ENCODE peak calls at places on chromosomes 4 and X, in five cellular contexts. F is IMR-90, Q is HepG2, T is K562, P is H1. Z is an unnamed sample.

GRCh38 chrX:18938710-18939109 is 45.2 kb downstream of the PHKA2 start:
- DNase-seq in F (peak), P (no peak), Q (no peak), T (no peak), Z (no peak)

GRCh38 chrX:10167573-10167972 is 10.8 kb downstream of the CLCN4 start:
- DNase-seq in P (no peak), F (no peak), Q (no peak), T (no peak), Z (no peak)

GRCh38 chr4:162793004-162793403 is 373.7 kb downstream of the NAF1 start:
- DNase-seq in F (no peak), T (no peak), Q (no peak), P (no peak), Z (no peak)

GRCh38 chrX:17655232-17656034 is 81.9 kb upstream of the SCML1 start:
- DNase-seq in T (no peak), F (peak), Q (no peak), P (no peak), Z (no peak)

GRCh38 chrX:53135581-53135980 is 41.6 kb downstream of the KANTR start:
- DNase-seq in Q (no peak), F (no peak), P (no peak), T (no peak), Z (no peak)

GRCh38 chr4:48813984-48814383 is 16.9 kb upstream of the OCIAD1 start:
- DNase-seq in Q (no peak), F (no peak), P (no peak), T (no peak), Z (no peak)

GRCh38 chr4:78634011-78634664 is 82.6 kb downstream of the ANXA3 start:
- DNase-seq in P (no peak), T (no peak), Q (no peak), F (no peak), Z (no peak)

GRCh38 chr4:7892212-7893019 is 47.2 kb downstream of the AFAP1 start:
- DNase-seq in Q (no peak), F (peak), P (no peak), T (no peak), Z (peak)

GRCh38 chr4:152530600-152530999 is 5.3 kb downstream of the FBXW7 start:
- DNase-seq in P (no peak), F (no peak), Q (no peak), T (no peak), Z (no peak)

GRCh38 chr4:70842761-70843435 is 3.2 kb upstream of the GRSF1 start:
- DNase-seq in T (no peak), P (no peak), F (no peak), Q (peak), Z (no peak)

GRCh38 chrX:123964155-123964554 is 2.6 kb downstream of the STAG2 start:
- DNase-seq in P (no peak), T (no peak), F (peak), Q (no peak), Z (no peak)

GRCh38 chr4:45795165-45795564 is 328.7 kb downstream of the GABRG1 start:
- DNase-seq in F (no peak), P (no peak), Q (no peak), T (no peak), Z (no peak)

GRCh38 chr4:81913427-81913878 is 441.7 kb upstream of the RASGEF1B start:
- DNase-seq in T (peak), Q (peak), F (peak), P (peak), Z (peak)

GRCh38 chr4:100682477-100683218 is 164.8 kb upstream of the EMCN start:
- DNase-seq in F (no peak), T (no peak), Q (no peak), P (no peak), Z (no peak)

GRCh38 chr4:10694151-10694825 is 9.7 kb upstream of the CLNK start:
- DNase-seq in F (peak), Q (no peak), T (no peak), P (no peak), Z (no peak)

GRCh38 chr4:137393043-137393442 is 139.3 kb downstream of the PCDH18 start:
- DNase-seq in T (no peak), P (no peak), Q (no peak), F (no peak), Z (no peak)

GRCh38 chr4:61872983-61873382 is 672.9 kb downstream of the ADGRL3 start:
- DNase-seq in Q (no peak), P (no peak), F (no peak), T (no peak), Z (no peak)

GRCh38 chr4:40232610-40233009 is 35.8 kb downstream of the RHOH start:
- DNase-seq in F (no peak), Q (no peak), T (no peak), P (no peak), Z (no peak)

GRCh38 chrX:86887341-86887740 is 630.3 kb upstream of the KLHL4 start:
- DNase-seq in P (no peak), F (no peak), Q (no peak), T (no peak), Z (no peak)

GRCh38 chrX:129115104-129115503 is 408.2 kb downstream of the SMARCA1 start:
- DNase-seq in Q (peak), T (peak), P (no peak), F (peak), Z (peak)

GRCh38 chr4:48223633-48224295 is 45.9 kb downstream of the TEC start:
- DNase-seq in F (peak), P (no peak), T (no peak), Q (no peak), Z (no peak)

DNA sequence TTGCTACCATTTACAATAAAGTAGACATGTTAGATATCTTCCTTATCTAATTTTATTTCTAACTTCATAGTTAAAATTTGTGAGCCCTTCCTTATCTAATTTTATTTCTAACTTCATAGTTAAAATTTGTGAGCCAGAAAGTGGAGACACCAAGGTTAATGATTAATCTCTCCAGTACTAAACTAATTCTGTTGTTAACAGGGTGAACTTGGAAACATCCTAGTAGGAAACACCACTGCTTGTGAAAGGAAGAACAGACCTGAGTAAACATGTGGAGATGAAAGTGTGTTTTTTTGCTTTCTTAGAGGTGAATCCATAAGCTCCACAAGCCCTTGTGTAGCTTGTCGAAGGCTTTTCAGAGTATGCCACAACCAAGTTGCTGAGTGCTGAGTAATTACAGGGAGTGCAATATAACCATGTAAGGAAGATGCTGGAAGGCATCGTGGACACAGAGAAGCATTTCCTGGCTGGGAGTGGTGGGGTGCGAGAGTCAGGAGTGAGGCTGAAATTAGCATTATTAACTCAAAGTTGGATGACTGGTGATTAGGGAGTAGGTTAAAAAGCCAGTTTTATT is 118.6 kb upstream of the NEIL3 start:
- DNase-seq in P (no peak), F (peak), T (no peak), Q (no peak), Z (peak)
- TF ChIP-seq MAFK in P (no peak), F (no peak), T (no peak), Q (no peak), Z (no peak)

DNA sequence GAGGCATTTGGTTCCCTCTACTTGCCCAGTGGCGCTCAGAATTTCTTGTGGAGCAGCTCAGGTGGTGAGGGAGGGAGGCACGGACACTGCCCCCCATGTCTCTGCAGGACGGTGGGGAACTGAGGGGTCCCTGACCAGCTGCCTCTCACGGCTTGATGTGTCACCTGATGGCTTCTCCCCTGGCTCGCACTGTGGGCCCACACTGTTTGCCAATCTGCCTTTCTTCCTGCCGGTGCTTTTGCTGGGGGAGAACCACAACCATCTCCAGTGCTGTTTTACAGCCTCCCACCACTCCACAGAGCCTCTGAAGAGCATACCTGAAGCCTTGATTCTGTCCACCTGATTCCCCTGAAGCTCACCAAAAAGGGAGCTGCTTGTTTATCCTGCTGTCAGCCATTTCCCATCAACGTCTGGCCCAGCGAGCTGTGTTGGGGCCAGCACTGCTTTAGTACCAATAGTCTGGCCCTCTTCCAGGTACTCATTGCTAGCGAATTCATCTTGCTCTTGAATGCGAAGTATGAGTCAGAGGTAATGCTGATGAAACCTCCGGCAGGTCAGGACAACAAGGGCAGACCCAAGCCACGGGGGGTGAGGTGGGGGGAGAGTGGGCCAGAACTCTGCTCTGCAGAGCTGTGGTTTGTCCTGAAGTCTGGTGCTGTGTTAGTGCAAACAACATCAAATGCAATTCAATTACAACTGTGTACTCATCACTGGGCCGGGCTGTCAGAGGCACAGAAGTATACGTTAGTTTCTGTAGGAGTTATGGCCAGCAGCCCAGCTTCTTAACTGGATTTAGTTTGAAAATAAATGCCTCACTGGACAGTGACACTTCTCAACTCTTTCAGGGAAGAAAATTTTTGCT is 208.3 kb upstream of the JADE1 start:
- DNase-seq in T (peak), Q (peak), F (peak), P (peak), Z (peak)
- TF ChIP-seq POLR2A in T (no peak), Q (no peak), F (no peak), P (no peak), Z (no peak)

DNA sequence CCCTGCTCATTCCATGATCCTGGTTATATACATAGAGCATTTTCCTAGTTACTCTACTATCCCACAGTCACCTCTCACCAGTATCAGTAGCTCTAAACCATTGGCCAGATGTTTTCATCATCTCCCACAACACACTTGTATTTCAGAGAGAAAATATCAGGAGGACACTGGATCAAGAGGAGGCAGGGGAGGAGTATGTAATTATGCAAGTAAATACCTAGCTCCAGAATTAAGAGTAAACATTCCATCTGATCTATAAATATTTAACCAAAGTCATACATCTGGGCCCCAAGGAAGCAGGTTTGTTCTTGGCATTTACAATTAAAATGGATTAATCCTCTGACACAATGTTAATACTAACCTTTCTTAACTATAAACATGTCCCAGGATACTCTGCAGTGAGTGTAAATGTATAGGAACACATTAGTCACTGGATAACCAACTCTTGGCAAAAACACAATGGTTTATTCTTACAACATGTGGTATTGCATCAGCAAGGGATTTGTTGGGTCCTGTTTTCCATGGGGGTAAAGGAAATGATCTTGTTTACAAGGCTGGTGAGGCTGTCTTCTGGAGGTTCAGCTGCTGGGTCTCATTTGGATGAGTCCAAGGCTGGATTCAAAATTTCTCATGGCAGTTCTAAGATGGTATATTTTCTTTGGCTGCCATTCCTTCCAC is 170.1 kb downstream of the ATG4A start:
- DNase-seq in P (no peak), T (no peak), F (peak), Q (peak), Z (no peak)
- TF ChIP-seq MAFK in P (no peak), T (no peak), F (no peak), Q (no peak), Z (no peak)

GRCh38 chr4:84879651-84880200 is 86.8 kb downstream of the WDFY3 start:
- DNase-seq in P (no peak), T (no peak), Q (no peak), F (peak), Z (no peak)
- TF ChIP-seq POLR2A in P (no peak), T (no peak), Q (no peak), F (no peak), Z (no peak)

GRCh38 chr4:180455226-180455625 is 1788.0 kb upstream of the TENM3 start:
- DNase-seq in Q (no peak), P (no peak), F (no peak), T (no peak), Z (no peak)

GRCh38 chr4:180449395-180449956 is 1793.7 kb upstream of the TENM3 start:
- DNase-seq in Q (peak), F (peak), T (no peak), P (peak), Z (peak)
- TF ChIP-seq MAFK in Q (no peak), F (no peak), T (no peak), P (no peak), Z (no peak)

DNA sequence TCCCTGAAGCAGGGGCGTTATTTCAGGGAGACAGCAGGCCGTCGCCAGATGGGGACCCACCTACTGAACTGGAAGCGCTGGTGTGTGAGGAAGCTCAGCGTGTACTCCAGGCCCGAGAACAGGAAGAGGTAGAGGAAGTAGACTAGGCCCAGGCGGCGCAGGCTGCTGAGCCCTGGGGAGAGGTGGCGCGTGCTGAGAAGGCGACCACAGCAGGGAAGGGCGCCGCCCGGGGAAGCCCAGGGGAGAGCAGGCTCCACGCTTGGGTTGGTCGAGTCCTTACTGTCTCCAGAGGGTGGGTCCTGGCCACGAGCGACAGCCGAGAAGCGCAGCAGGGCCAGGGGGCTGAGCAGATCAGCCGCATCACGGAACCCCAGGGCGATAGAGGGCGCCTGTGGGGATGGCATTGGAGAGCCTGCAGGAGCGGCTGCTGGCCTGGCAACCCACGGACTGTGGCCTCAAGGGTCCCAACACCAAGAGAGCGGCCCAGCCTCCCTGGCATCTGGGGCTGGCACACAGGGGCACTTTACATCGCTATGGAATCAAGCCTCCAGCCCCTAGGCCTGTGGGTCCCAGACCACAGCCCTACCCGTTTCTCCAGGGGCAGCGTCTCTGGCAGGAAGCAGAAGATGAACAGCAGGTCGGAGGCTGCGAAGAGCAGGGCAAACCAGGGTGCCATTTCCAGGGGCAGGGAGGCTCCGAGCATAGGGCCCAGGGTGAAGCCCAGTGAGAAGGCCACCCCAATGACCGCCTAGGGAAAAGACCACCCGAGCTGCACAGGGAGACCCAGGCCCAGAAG is 31.2 kb downstream of the NOP14 start:
- DNase-seq in Q (no peak), F (no peak), T (no peak), P (no peak), Z (no peak)
- TF ChIP-seq POLR2A in Q (no peak), F (no peak), T (no peak), P (no peak), Z (no peak)

GRCh38 chrX:130531066-130531465 is 129.3 kb downstream of the RBMX2 start:
- DNase-seq in P (no peak), T (no peak), Q (no peak), F (no peak), Z (no peak)
- TF ChIP-seq MAFK in P (no peak), T (no peak), Q (no peak), F (no peak), Z (no peak)

GRCh38 chrX:130902783-130903613 is at the start of gene ENOX2:
- DNase-seq in P (peak), Q (peak), F (peak), T (peak), Z (peak)
- TF ChIP-seq POLR2A in P (peak), Q (peak), F (peak), T (peak), Z (peak)

GRCh38 chrX:136712631-136713030 is 64.7 kb downstream of the CD40LG start:
- DNase-seq in F (no peak), T (no peak), P (no peak), Q (no peak), Z (no peak)

GRCh38 chrX:136710324-136710951 is 62.5 kb downstream of the CD40LG start:
- DNase-seq in T (no peak), Q (no peak), F (peak), P (no peak), Z (no peak)

GRCh38 chrX:136714626-136715599 is 65.8 kb downstream of the ARHGEF6 start:
- DNase-seq in F (no peak), P (no peak), Q (no peak), T (no peak), Z (no peak)

GRCh38 chrX:136708348-136708747 is 60.4 kb downstream of the CD40LG start:
- DNase-seq in P (no peak), F (peak), Q (no peak), T (peak), Z (peak)

GRCh38 chrX:136711147-136711546 is 63.2 kb downstream of the CD40LG start:
- DNase-seq in T (peak), P (no peak), F (peak), Q (no peak), Z (peak)
- TF ChIP-seq MAFK in T (no peak), P (no peak), F (no peak), Q (no peak), Z (no peak)

Z was measured in A549.